ENCODE peak calls at places on chromosomes 16 and 17, in ten cellular contexts. I is ovary; K is Kasumi-1; N is astrocyte of the hippocampus; V is H9; W is tibial nerve; M is A549; R is NCI-H1105 treated with DMSO at 0.1 percent for 48 hours; O is naive thymus-derived CD4-positive, alpha-beta T cell; A is cardiac fibroblast. H is an unnamed sample.

GRCh38 chr16:21159281-21159951 is 942 bp downstream of the LDAF1 start:
- DNase-seq in O (peak), K (no peak), N (peak), M (no peak), R (no peak), A (peak), V (peak), I (peak), W (peak), H (no peak)

GRCh38 chr17:66552381-66552780 is 250.0 kb downstream of the PRKCA start:
- DNase-seq in N (no peak), V (no peak), M (no peak), I (no peak), R (no peak), W (no peak), A (no peak), O (no peak), K (no peak), H (no peak)

GRCh38 chr17:48841395-48841831 is 10.6 kb downstream of the CALCOCO2 start:
- DNase-seq in V (no peak), A (peak), I (peak), M (no peak), K (peak), R (no peak), O (peak), N (peak), W (peak), H (no peak)

GRCh38 chr17:76265624-76266243 is 586 bp downstream of the UBALD2 start:
- DNase-seq in O (peak), W (no peak), N (peak), I (peak), K (peak), A (peak), V (no peak), R (peak), M (no peak), H (no peak)

GRCh38 chr16:88369447-88370008 is 13.2 kb upstream of the ZNF469 start:
- DNase-seq in W (no peak), V (no peak), N (no peak), K (no peak), M (no peak), A (no peak), I (no peak), R (no peak), O (no peak), H (no peak)

GRCh38 chr17:8015957-8016631 is 13.7 kb downstream of the GUCY2D start:
- DNase-seq in W (no peak), V (peak), K (no peak), A (no peak), M (no peak), I (no peak), N (no peak), O (no peak), R (peak), H (no peak)

GRCh38 chr16:68355447-68356248 is 44.8 kb downstream of the PRMT7 start:
- DNase-seq in K (no peak), I (no peak), V (no peak), O (no peak), W (no peak), N (no peak), A (no peak), M (no peak), R (no peak), H (no peak)

GRCh38 chr17:55760643-55761355 is 9.9 kb downstream of the PCTP start:
- DNase-seq in N (no peak), O (no peak), I (no peak), R (no peak), W (peak), A (peak), K (peak), M (no peak), V (no peak), H (no peak)

GRCh38 chr17:74241434-74241833 is 28.1 kb downstream of the TTYH2 start:
- DNase-seq in R (no peak), O (no peak), K (no peak), W (peak), M (no peak), V (no peak), A (peak), I (no peak), N (no peak), H (no peak)

GRCh38 chr17:78912082-78912481 is 9.1 kb upstream of the CEP295NL start:
- DNase-seq in V (no peak), M (no peak), I (no peak), K (no peak), W (no peak), N (no peak), R (no peak), A (no peak), O (no peak), H (no peak)

GRCh38 chr16:49441366-49441780 is 67.8 kb downstream of the C16orf78 start:
- DNase-seq in V (peak), O (peak), A (peak), K (no peak), N (no peak), W (peak), M (no peak), R (no peak), I (peak), H (no peak)

GRCh38 chr16:82302007-82302733 is 132.1 kb upstream of the MPHOSPH6 start:
- DNase-seq in I (no peak), V (peak), N (no peak), K (no peak), M (no peak), R (no peak), O (no peak), A (no peak), W (no peak), H (no peak)

GRCh38 chr17:27514595-27515413 is 58.6 kb downstream of the KSR1 start:
- DNase-seq in O (no peak), I (no peak), W (no peak), N (no peak), R (no peak), K (no peak), A (no peak), V (no peak), M (no peak), H (no peak)

GRCh38 chr17:17626840-17627239 is 35.3 kb upstream of the PEMT start:
- DNase-seq in V (no peak), A (no peak), N (no peak), K (no peak), R (no peak), M (no peak), I (no peak), O (no peak), W (no peak), H (no peak)

GRCh38 chr17:40458851-40459482 is 15.7 kb downstream of the IGFBP4 start:
- DNase-seq in R (no peak), W (no peak), I (no peak), A (no peak), K (no peak), V (no peak), N (no peak), O (no peak), M (no peak), H (no peak)

GRCh38 chr16:4087990-4088577 is 28.2 kb downstream of the ADCY9 start:
- DNase-seq in M (no peak), A (no peak), N (no peak), V (no peak), O (no peak), R (no peak), K (no peak), W (no peak), I (no peak), H (no peak)

GRCh38 chr16:11087691-11088431 is 143.5 kb downstream of the CLEC16A start:
- DNase-seq in O (peak), A (no peak), M (no peak), R (no peak), I (no peak), V (peak), W (no peak), N (no peak), K (no peak), H (no peak)

GRCh38 chr16:74623214-74623842 is 16.4 kb upstream of the GLG1 start:
- DNase-seq in V (no peak), A (peak), M (peak), I (no peak), K (peak), N (peak), R (peak), O (peak), W (peak), H (no peak)

GRCh38 chr17:11928436-11928835 is 68.8 kb downstream of the ZNF18 start:
- DNase-seq in O (no peak), R (no peak), W (no peak), V (no peak), K (no peak), M (no peak), I (no peak), N (peak), A (no peak), H (no peak)

GRCh38 chr17:2412561-2413021 is 11.7 kb upstream of the MNT start:
- DNase-seq in O (no peak), W (no peak), K (no peak), V (peak), A (peak), R (no peak), N (peak), M (no peak), I (no peak), H (no peak)

GRCh38 chr17:45016823-45017222 is 34.6 kb downstream of the DCAKD start:
- DNase-seq in I (no peak), M (peak), O (no peak), W (no peak), V (peak), N (no peak), K (peak), A (no peak), R (no peak), H (no peak)

GRCh38 chr17:20944014-20944905 is 98.6 kb downstream of the USP22 start:
- DNase-seq in V (peak), O (peak), A (no peak), M (no peak), W (no peak), I (no peak), N (no peak), R (peak), K (no peak), H (no peak)

GRCh38 chr16:60107920-60108319 is 1373.8 kb upstream of the GOT2 start:
- DNase-seq in R (no peak), M (no peak), I (no peak), O (no peak), K (peak), N (no peak), W (no peak), V (no peak), A (no peak), H (no peak)

GRCh38 chr17:21196126-21196525 is 17.8 kb downstream of the TMEM11 start:
- DNase-seq in A (no peak), O (no peak), W (no peak), K (no peak), V (no peak), M (no peak), R (no peak), I (no peak), N (no peak), H (no peak)

GRCh38 chr17:6473128-6473767 is 29.0 kb downstream of the PIMREG start:
- DNase-seq in V (peak), W (peak), N (peak), A (peak), M (peak), K (peak), R (peak), O (peak), I (peak), H (no peak)

GRCh38 chr17:37543527-37544122 is 53.9 kb downstream of the DUSP14 start:
- DNase-seq in K (no peak), V (no peak), A (no peak), O (no peak), I (no peak), N (no peak), M (no peak), W (no peak), R (no peak), H (no peak)

GRCh38 chr16:77711775-77712174 is 10.5 kb upstream of the NUDT7 start:
- DNase-seq in I (no peak), V (no peak), N (peak), M (no peak), W (no peak), O (no peak), R (no peak), A (no peak), K (no peak), H (no peak)

GRCh38 chr17:71902931-71903506 is 217.8 kb upstream of the SOX9 start:
- DNase-seq in R (no peak), I (no peak), K (no peak), M (no peak), A (peak), O (no peak), V (no peak), W (no peak), N (peak), H (no peak)

GRCh38 chr16:28863929-28864886 is 565 bp downstream of the SH2B1 start:
- DNase-seq in M (no peak), N (peak), K (no peak), A (peak), I (peak), W (peak), R (no peak), V (no peak), O (no peak), H (no peak)

GRCh38 chr17:49979748-49980479 is 10.9 kb downstream of the DLX4 start:
- DNase-seq in I (no peak), W (no peak), R (no peak), V (no peak), K (no peak), O (no peak), M (no peak), N (no peak), A (no peak), H (no peak)

GRCh38 chr16:81697886-81698635 is 81.0 kb upstream of the PLCG2 start:
- DNase-seq in O (no peak), A (peak), N (peak), I (no peak), M (no peak), W (no peak), R (no peak), V (no peak), K (no peak), H (no peak)

GRCh38 chr16:28317040-28317880 is 24.9 kb downstream of the SBK1 start:
- DNase-seq in N (peak), A (peak), O (peak), W (peak), M (peak), I (peak), K (peak), R (no peak), V (peak), H (no peak)

GRCh38 chr17:73690581-73691135 is 46.4 kb upstream of the SDK2 start:
- DNase-seq in A (no peak), I (no peak), N (no peak), V (peak), R (no peak), O (no peak), W (no peak), M (peak), K (no peak), H (no peak)

GRCh38 chr17:14203392-14203791 is 33.3 kb downstream of the CDRT15 start:
- DNase-seq in R (no peak), W (no peak), M (no peak), A (peak), N (peak), O (peak), K (peak), V (no peak), I (no peak), H (no peak)

GRCh38 chr16:65249768-65250167 is 127.9 kb upstream of the CDH11 start:
- DNase-seq in R (no peak), I (peak), V (no peak), W (peak), K (no peak), M (no peak), N (peak), O (no peak), A (peak), H (no peak)

GRCh38 chr17:52111182-52111581 is 47.3 kb downstream of the CA10 start:
- DNase-seq in M (no peak), I (no peak), R (no peak), K (no peak), A (no peak), W (no peak), O (no peak), N (no peak), V (no peak), H (no peak)

GRCh38 chr17:1762233-1762905 is 509 bp downstream of the SERPINF1 start:
- DNase-seq in A (peak), N (peak), I (peak), K (no peak), O (no peak), W (no peak), M (no peak), V (no peak), R (no peak), H (no peak)

GRCh38 chr17:7656958-7657715 is 6.4 kb downstream of the ATP1B2 start:
- DNase-seq in I (peak), M (no peak), K (no peak), V (peak), O (no peak), A (peak), R (no peak), W (no peak), N (peak), H (no peak)

GRCh38 chr16:3575491-3575890 is 1.7 kb downstream of the NLRC3 start:
- DNase-seq in V (no peak), W (no peak), O (no peak), R (no peak), N (no peak), A (no peak), K (no peak), I (no peak), M (no peak), H (no peak)

GRCh38 chr17:7459961-7460545 is 15.2 kb downstream of the CHRNB1 start:
- DNase-seq in M (no peak), K (no peak), A (no peak), R (no peak), W (no peak), O (no peak), I (no peak), N (no peak), V (no peak), H (no peak)

H was measured in epithelial cell of proximal tubule.